ENCODE peak calls at places on chromosomes 16 and 17, in six cellular contexts. One of them, this sample, is unnamed.

GRCh38 chr17:2386400-2387085 is 14.3 kb downstream of the MNT start:
- DNase-seq in left cardiac atrium: no peak
- DNase-seq in nephron progenitor cell: no peak
- DNase-seq in T-helper 9 cell: no peak
- DNase-seq in tibial nerve: no peak
- DNase-seq in kidney tubule cell: peak; percentile 83
- DNase-seq in this sample: no peak

GRCh38 chr16:4910828-4911227 is 26.1 kb downstream of the PPL start:
- DNase-seq in left cardiac atrium: no peak
- DNase-seq in nephron progenitor cell: no peak
- DNase-seq in T-helper 9 cell: no peak
- DNase-seq in tibial nerve: no peak
- DNase-seq in kidney tubule cell: no peak
- DNase-seq in this sample: no peak

GRCh38 chr16:85699628-85700027 is 10.9 kb upstream of the GINS2 start:
- DNase-seq in left cardiac atrium: no peak
- DNase-seq in nephron progenitor cell: no peak
- DNase-seq in T-helper 9 cell: no peak
- DNase-seq in tibial nerve: no peak
- DNase-seq in kidney tubule cell: peak; percentile 70
- DNase-seq in this sample: no peak

GRCh38 chr16:10876799-10877341 is at the start of gene CIITA:
- DNase-seq in left cardiac atrium: peak; percentile 77
- DNase-seq in nephron progenitor cell: no peak
- DNase-seq in T-helper 9 cell: no peak
- DNase-seq in tibial nerve: peak; percentile 84
- DNase-seq in kidney tubule cell: peak; percentile 94
- DNase-seq in this sample: no peak

GRCh38 chr16:35197656-35198055 is 1738.2 kb downstream of the TP53TG3F start:
- DNase-seq in left cardiac atrium: no peak
- DNase-seq in nephron progenitor cell: no peak
- DNase-seq in T-helper 9 cell: no peak
- DNase-seq in tibial nerve: no peak
- DNase-seq in kidney tubule cell: no peak
- DNase-seq in this sample: no peak

GRCh38 chr16:83653785-83654184 is 154.0 kb upstream of the HSBP1 start:
- DNase-seq in left cardiac atrium: no peak
- DNase-seq in nephron progenitor cell: no peak
- DNase-seq in T-helper 9 cell: no peak
- DNase-seq in tibial nerve: no peak
- DNase-seq in kidney tubule cell: no peak
- DNase-seq in this sample: no peak

GRCh38 chr16:62907562-62907961 is 871.3 kb upstream of the CDH8 start:
- DNase-seq in left cardiac atrium: no peak
- DNase-seq in nephron progenitor cell: no peak
- DNase-seq in T-helper 9 cell: no peak
- DNase-seq in tibial nerve: no peak
- DNase-seq in kidney tubule cell: no peak
- DNase-seq in this sample: no peak

GRCh38 chr16:80198265-80198994 is 342.4 kb upstream of the DYNLRB2 start:
- DNase-seq in left cardiac atrium: no peak
- DNase-seq in nephron progenitor cell: no peak
- DNase-seq in T-helper 9 cell: no peak
- DNase-seq in tibial nerve: no peak
- DNase-seq in kidney tubule cell: no peak
- DNase-seq in this sample: no peak

GRCh38 chr17:31677681-31678080 is 181.4 kb downstream of the COPRS start:
- DNase-seq in left cardiac atrium: no peak
- DNase-seq in nephron progenitor cell: no peak
- DNase-seq in T-helper 9 cell: no peak
- DNase-seq in tibial nerve: no peak
- DNase-seq in kidney tubule cell: no peak
- DNase-seq in this sample: no peak

GRCh38 chr17:67399676-67400075 is 22.6 kb downstream of the PITPNC1 start:
- DNase-seq in left cardiac atrium: no peak
- DNase-seq in nephron progenitor cell: no peak
- DNase-seq in T-helper 9 cell: no peak
- DNase-seq in tibial nerve: no peak
- DNase-seq in kidney tubule cell: no peak
- DNase-seq in this sample: no peak

GRCh38 chr16:2964416-2965223 is 545 bp downstream of the KREMEN2 start:
- DNase-seq in left cardiac atrium: no peak
- DNase-seq in nephron progenitor cell: peak; percentile 94
- DNase-seq in T-helper 9 cell: peak; percentile 53
- DNase-seq in tibial nerve: no peak
- DNase-seq in kidney tubule cell: peak; percentile 58
- DNase-seq in this sample: peak; percentile 94

GRCh38 chr17:19003966-19004600 is 481 bp downstream of the FAM83G start:
- DNase-seq in left cardiac atrium: no peak
- DNase-seq in nephron progenitor cell: peak; percentile 58
- DNase-seq in T-helper 9 cell: peak; percentile 65
- DNase-seq in tibial nerve: no peak
- DNase-seq in kidney tubule cell: peak; percentile 64
- DNase-seq in this sample: peak; percentile 60

GRCh38 chr17:58328195-58329034 is at the start of gene TSPOAP1:
- DNase-seq in left cardiac atrium: no peak
- DNase-seq in nephron progenitor cell: peak; percentile 77
- DNase-seq in T-helper 9 cell: peak; percentile 50
- DNase-seq in tibial nerve: no peak
- DNase-seq in kidney tubule cell: no peak
- DNase-seq in this sample: peak; percentile 59

GRCh38 chr16:26963109-26963508 is 103.6 kb upstream of the C16orf82 start:
- DNase-seq in left cardiac atrium: no peak
- DNase-seq in nephron progenitor cell: peak; percentile 9
- DNase-seq in T-helper 9 cell: no peak
- DNase-seq in tibial nerve: no peak
- DNase-seq in kidney tubule cell: peak; percentile 4
- DNase-seq in this sample: peak; percentile 68

GRCh38 chr16:15973460-15973859 is 24.0 kb downstream of the ABCC1 start:
- DNase-seq in left cardiac atrium: no peak
- DNase-seq in nephron progenitor cell: no peak
- DNase-seq in T-helper 9 cell: no peak
- DNase-seq in tibial nerve: no peak
- DNase-seq in kidney tubule cell: no peak
- DNase-seq in this sample: no peak

GRCh38 chr16:84507011-84507982 is 2.8 kb upstream of the MEAK7 start:
- DNase-seq in left cardiac atrium: peak; percentile 26
- DNase-seq in nephron progenitor cell: no peak
- DNase-seq in T-helper 9 cell: no peak
- DNase-seq in tibial nerve: no peak
- DNase-seq in kidney tubule cell: no peak
- DNase-seq in this sample: no peak

GRCh38 chr17:9818760-9819159 is 3.1 kb downstream of the GSG1L2 start:
- DNase-seq in left cardiac atrium: no peak
- DNase-seq in nephron progenitor cell: no peak
- DNase-seq in T-helper 9 cell: no peak
- DNase-seq in tibial nerve: no peak
- DNase-seq in kidney tubule cell: peak; percentile 44
- DNase-seq in this sample: no peak

GRCh38 chr16:12494716-12495115 is 309.0 kb downstream of the CPPED1 start:
- DNase-seq in left cardiac atrium: no peak
- DNase-seq in nephron progenitor cell: no peak
- DNase-seq in T-helper 9 cell: no peak
- DNase-seq in tibial nerve: no peak
- DNase-seq in kidney tubule cell: no peak
- DNase-seq in this sample: no peak

GRCh38 chr16:52963471-52963870 is 89.2 kb downstream of the CHD9NB start:
- DNase-seq in left cardiac atrium: no peak
- DNase-seq in nephron progenitor cell: no peak
- DNase-seq in T-helper 9 cell: no peak
- DNase-seq in tibial nerve: no peak
- DNase-seq in kidney tubule cell: no peak
- DNase-seq in this sample: no peak

GRCh38 chr17:72259977-72260376 is 139.2 kb downstream of the SOX9 start:
- DNase-seq in left cardiac atrium: no peak
- DNase-seq in nephron progenitor cell: no peak
- DNase-seq in T-helper 9 cell: no peak
- DNase-seq in tibial nerve: no peak
- DNase-seq in kidney tubule cell: no peak
- DNase-seq in this sample: no peak

GRCh38 chr16:13313351-13313750 is 412.0 kb downstream of the SHISA9 start:
- DNase-seq in left cardiac atrium: no peak
- DNase-seq in nephron progenitor cell: no peak
- DNase-seq in T-helper 9 cell: no peak
- DNase-seq in tibial nerve: no peak
- DNase-seq in kidney tubule cell: no peak
- DNase-seq in this sample: no peak

GRCh38 chr17:79835953-79836951 is 3.0 kb downstream of the CBX4 start:
- DNase-seq in left cardiac atrium: no peak
- DNase-seq in nephron progenitor cell: peak; percentile 52
- DNase-seq in T-helper 9 cell: no peak
- DNase-seq in tibial nerve: no peak
- DNase-seq in kidney tubule cell: no peak
- DNase-seq in this sample: peak; percentile 99

GRCh38 chr17:37888881-37889280 is 35.3 kb upstream of the TBC1D3K start:
- DNase-seq in left cardiac atrium: no peak
- DNase-seq in nephron progenitor cell: no peak
- DNase-seq in T-helper 9 cell: no peak
- DNase-seq in tibial nerve: no peak
- DNase-seq in kidney tubule cell: no peak
- DNase-seq in this sample: no peak

GRCh38 chr16:58158137-58158536 is 29.0 kb upstream of the CFAP20 start:
- DNase-seq in left cardiac atrium: no peak
- DNase-seq in nephron progenitor cell: peak; percentile 19
- DNase-seq in T-helper 9 cell: no peak
- DNase-seq in tibial nerve: no peak
- DNase-seq in kidney tubule cell: no peak
- DNase-seq in this sample: no peak

GRCh38 chr16:11097094-11097781 is 152.9 kb downstream of the CLEC16A start:
- DNase-seq in left cardiac atrium: no peak
- DNase-seq in nephron progenitor cell: no peak
- DNase-seq in T-helper 9 cell: no peak
- DNase-seq in tibial nerve: no peak
- DNase-seq in kidney tubule cell: no peak
- DNase-seq in this sample: no peak

GRCh38 chr17:79797492-79798295 is 817 bp upstream of the CBX8 start:
- DNase-seq in left cardiac atrium: no peak
- DNase-seq in nephron progenitor cell: peak; percentile 72
- DNase-seq in T-helper 9 cell: no peak
- DNase-seq in tibial nerve: no peak
- DNase-seq in kidney tubule cell: no peak
- DNase-seq in this sample: no peak

GRCh38 chr16:24723663-24724062 is 5.8 kb upstream of the TNRC6A start:
- DNase-seq in left cardiac atrium: no peak
- DNase-seq in nephron progenitor cell: no peak
- DNase-seq in T-helper 9 cell: no peak
- DNase-seq in tibial nerve: no peak
- DNase-seq in kidney tubule cell: peak; percentile 69
- DNase-seq in this sample: no peak

GRCh38 chr17:78257810-78258322 is 26.4 kb downstream of the TMEM235 start:
- DNase-seq in left cardiac atrium: peak; percentile 62
- DNase-seq in nephron progenitor cell: no peak
- DNase-seq in T-helper 9 cell: no peak
- DNase-seq in tibial nerve: no peak
- DNase-seq in kidney tubule cell: no peak
- DNase-seq in this sample: no peak

GRCh38 chr17:78302478-78302877 is 57.4 kb downstream of the SOCS3 start:
- DNase-seq in left cardiac atrium: no peak
- DNase-seq in nephron progenitor cell: no peak
- DNase-seq in T-helper 9 cell: no peak
- DNase-seq in tibial nerve: no peak
- DNase-seq in kidney tubule cell: no peak
- DNase-seq in this sample: no peak

GRCh38 chr17:74374786-74375185 is 7.5 kb downstream of the GPR142 start:
- DNase-seq in left cardiac atrium: no peak
- DNase-seq in nephron progenitor cell: no peak
- DNase-seq in T-helper 9 cell: no peak
- DNase-seq in tibial nerve: no peak
- DNase-seq in kidney tubule cell: no peak
- DNase-seq in this sample: no peak

GRCh38 chr16:49158029-49158642 is 123.5 kb downstream of the CBLN1 start:
- DNase-seq in left cardiac atrium: no peak
- DNase-seq in nephron progenitor cell: peak; percentile 81
- DNase-seq in T-helper 9 cell: no peak
- DNase-seq in tibial nerve: no peak
- DNase-seq in kidney tubule cell: peak; percentile 15
- DNase-seq in this sample: peak; percentile 73

GRCh38 chr17:69567130-69567529 is 152.6 kb downstream of the MAP2K6 start:
- DNase-seq in left cardiac atrium: no peak
- DNase-seq in nephron progenitor cell: peak; percentile 12
- DNase-seq in T-helper 9 cell: no peak
- DNase-seq in tibial nerve: no peak
- DNase-seq in kidney tubule cell: no peak
- DNase-seq in this sample: no peak

This sample was measured in ELF-1.